ENCODE peak calls at places on chromosome 17, in six cellular contexts. W is C1 segment of cervical spinal cord, V is adipocyte, X is RCC 7860, P is EH, D is endothelial cell. O is an unnamed sample.

GRCh38 chr17:7707446-7707845 is 2.4 kb downstream of the EFNB3 start:
- DNase-seq in W (no peak), V (no peak), X (no peak), P (no peak), D (no peak), O (no peak)

GRCh38 chr17:4768281-4768680 is 3.4 kb upstream of the TM4SF5 start:
- DNase-seq in W (no peak), V (no peak), X (no peak), P (no peak), D (no peak), O (no peak)

GRCh38 chr17:70564006-70564620 is 394.8 kb downstream of the KCNJ2 start:
- DNase-seq in W (no peak), V (no peak), X (no peak), P (no peak), D (no peak), O (no peak)

GRCh38 chr17:40779181-40779909 is 3.0 kb downstream of the KRT27 start:
- DNase-seq in W (no peak), V (no peak), X (no peak), P (no peak), D (no peak), O (no peak)

GRCh38 chr17:42779942-42780815 is at the start of gene WNK4:
- DNase-seq in W (no peak), V (peak), X (no peak), P (peak), D (peak), O (peak)

GRCh38 chr17:29294580-29294900 is 592 bp upstream of the NUFIP2 start:
- DNase-seq in W (no peak), V (no peak), X (no peak), P (no peak), D (no peak), O (no peak)

GRCh38 chr17:41492351-41492750 is 2.6 kb upstream of the KRT36 start:
- DNase-seq in W (no peak), V (no peak), X (no peak), P (peak), D (no peak), O (no peak)

GRCh38 chr17:1108560-1108809 is 71.3 kb downstream of the ABR start:
- DNase-seq in W (no peak), V (no peak), X (no peak), P (peak), D (no peak), O (no peak)

GRCh38 chr17:27905524-27906237 is 12.5 kb upstream of the LYRM9 start:
- DNase-seq in W (no peak), V (no peak), X (no peak), P (no peak), D (no peak), O (no peak)

GRCh38 chr17:539766-540165 is 174.9 kb downstream of the VPS53 start:
- DNase-seq in W (no peak), V (no peak), X (no peak), P (no peak), D (no peak), O (no peak)

GRCh38 chr17:80921159-80921558 is 70.5 kb upstream of the CHMP6 start:
- DNase-seq in W (no peak), V (no peak), X (no peak), P (no peak), D (no peak), O (no peak)

GRCh38 chr17:17849863-17850373 is 13.1 kb upstream of the SREBF1 start:
- DNase-seq in W (no peak), V (peak), X (peak), P (peak), D (no peak), O (peak)

GRCh38 chr17:55265434-55266021 is 768 bp downstream of the HLF start:
- DNase-seq in W (peak), V (no peak), X (no peak), P (no peak), D (peak), O (no peak)

GRCh38 chr17:27207073-27207511 is 86.8 kb upstream of the WSB1 start:
- DNase-seq in W (no peak), V (peak), X (peak), P (peak), D (no peak), O (no peak)

GRCh38 chr17:47742319-47743181 is 9.5 kb downstream of the TBX21 start:
- DNase-seq in W (no peak), V (no peak), X (no peak), P (peak), D (peak), O (peak)

GRCh38 chr17:19383681-19384470 is 3.1 kb downstream of the MFAP4 start:
- DNase-seq in W (no peak), V (peak), X (no peak), P (no peak), D (no peak), O (no peak)

GRCh38 chr17:67615011-67615561 is 102.7 kb upstream of the NOL11 start:
- DNase-seq in W (no peak), V (no peak), X (no peak), P (no peak), D (no peak), O (no peak)

GRCh38 chr17:9537177-9537776 is 38.3 kb downstream of the STX8 start:
- DNase-seq in W (no peak), V (no peak), X (no peak), P (no peak), D (no peak), O (no peak)

GRCh38 chr17:27906238-27906603 is 13.1 kb upstream of the LYRM9 start:
- DNase-seq in W (no peak), V (no peak), X (no peak), P (no peak), D (no peak), O (peak)

O was measured in K562.